ENCODE peak calls at places on chromosomes 16 and 17, in five cellular contexts. One of them, this sample, is unnamed.

GRCh38 chr16:15648135-15648730 is 1.8 kb upstream of the NDE1 start:
- DNase-seq in HuH-7.5: no peak
- DNase-seq in left cardiac atrium: no peak
- DNase-seq in GF-D8: no peak
- DNase-seq in coronary artery: no peak
- DNase-seq in this sample: no peak

GRCh38 chr16:85136705-85137322 is 24.5 kb upstream of the CIBAR2 start:
- DNase-seq in left cardiac atrium: no peak
- DNase-seq in HuH-7.5: no peak
- DNase-seq in GF-D8: no peak
- DNase-seq in coronary artery: peak; percentile 78
- DNase-seq in this sample: peak; percentile 72

GRCh38 chr17:61846088-61846487 is 17.2 kb downstream of the BRIP1 start:
- DNase-seq in left cardiac atrium: no peak
- DNase-seq in HuH-7.5: no peak
- DNase-seq in GF-D8: no peak
- DNase-seq in coronary artery: no peak
- DNase-seq in this sample: no peak

GRCh38 chr17:76121932-76122383 is 18.4 kb upstream of the EXOC7 start:
- DNase-seq in HuH-7.5: no peak
- DNase-seq in GF-D8: no peak
- DNase-seq in left cardiac atrium: no peak
- DNase-seq in coronary artery: no peak
- DNase-seq in this sample: no peak

GRCh38 chr16:8730335-8730915 is 56.0 kb downstream of the ABAT start:
- DNase-seq in left cardiac atrium: no peak
- DNase-seq in coronary artery: no peak
- DNase-seq in HuH-7.5: no peak
- DNase-seq in GF-D8: no peak
- DNase-seq in this sample: no peak

GRCh38 chr17:49180303-49180702 is 30.1 kb downstream of the GNGT2 start:
- DNase-seq in left cardiac atrium: peak; percentile 68
- DNase-seq in HuH-7.5: peak; percentile 47
- DNase-seq in GF-D8: no peak
- DNase-seq in coronary artery: no peak
- DNase-seq in this sample: peak; percentile 65

GRCh38 chr17:65523411-65523810 is 38.0 kb downstream of the AXIN2 start:
- DNase-seq in left cardiac atrium: no peak
- DNase-seq in HuH-7.5: no peak
- DNase-seq in coronary artery: no peak
- DNase-seq in GF-D8: no peak
- DNase-seq in this sample: no peak

GRCh38 chr16:47260496-47260895 is 116.8 kb upstream of the NETO2 start:
- DNase-seq in HuH-7.5: no peak
- DNase-seq in GF-D8: no peak
- DNase-seq in left cardiac atrium: no peak
- DNase-seq in coronary artery: no peak
- DNase-seq in this sample: no peak

GRCh38 chr16:72072514-72073342 is 9.7 kb downstream of the HPR start:
- DNase-seq in GF-D8: no peak
- DNase-seq in coronary artery: peak; percentile 76
- DNase-seq in HuH-7.5: no peak
- DNase-seq in left cardiac atrium: no peak
- DNase-seq in this sample: peak; percentile 54

GRCh38 chr16:4081577-4082021 is 34.6 kb downstream of the ADCY9 start:
- DNase-seq in HuH-7.5: no peak
- DNase-seq in coronary artery: no peak
- DNase-seq in GF-D8: no peak
- DNase-seq in left cardiac atrium: no peak
- DNase-seq in this sample: no peak

GRCh38 chr16:64130140-64130539 is 991.7 kb downstream of the CDH11 start:
- DNase-seq in GF-D8: no peak
- DNase-seq in coronary artery: no peak
- DNase-seq in left cardiac atrium: no peak
- DNase-seq in HuH-7.5: no peak
- DNase-seq in this sample: no peak

GRCh38 chr17:7673239-7673638 is 14.1 kb downstream of the TP53 start:
- DNase-seq in GF-D8: no peak
- DNase-seq in coronary artery: no peak
- DNase-seq in left cardiac atrium: no peak
- DNase-seq in HuH-7.5: no peak
- DNase-seq in this sample: no peak

GRCh38 chr17:1997587-1998425 is 27.3 kb downstream of the RTN4RL1 start:
- DNase-seq in coronary artery: no peak
- DNase-seq in HuH-7.5: peak; percentile 83
- DNase-seq in GF-D8: no peak
- DNase-seq in left cardiac atrium: no peak
- DNase-seq in this sample: peak; percentile 50